ENCODE peak calls at places on chromosomes 11 and 22, in six cellular contexts. F, K, W, V, G and N are unnamed samples.

GRCh38 chr11:70353329-70353728 is 45.0 kb upstream of the CTTN start:
- DNase-seq in F (no peak), K (no peak), W (no peak), V (no peak), G (no peak), N (no peak)

GRCh38 chr22:29813563-29813962 is 24.5 kb downstream of the ASCC2 start:
- DNase-seq in F (no peak), K (no peak), W (no peak), V (no peak), G (no peak), N (no peak)

GRCh38 chr22:30294066-30294465 is 4.8 kb upstream of the CASTOR1 start:
- DNase-seq in F (no peak), K (no peak), W (no peak), V (no peak), G (no peak), N (no peak)

GRCh38 chr11:72544589-72544988 is 110.3 kb upstream of the CLPB start:
- DNase-seq in F (no peak), K (no peak), W (no peak), V (no peak), G (no peak), N (no peak)

GRCh38 chr22:23531966-23532735 is 47.9 kb downstream of the IGLL1 start:
- DNase-seq in F (no peak), K (no peak), W (no peak), V (no peak), G (no peak), N (no peak)

GRCh38 chr11:17607572-17608570 is 60.8 kb downstream of the OTOG start:
- DNase-seq in F (no peak), K (no peak), W (no peak), V (peak; percentile 85), G (no peak), N (no peak)

GRCh38 chr11:103944251-103944944 is 92.0 kb upstream of the DDI1 start:
- DNase-seq in F (no peak), K (no peak), W (no peak), V (no peak), G (no peak), N (no peak)

GRCh38 chr11:68342459-68343158 is 30.2 kb downstream of the LRP5 start:
- DNase-seq in F (peak; percentile 60), K (no peak), W (no peak), V (no peak), G (no peak), N (no peak)

GRCh38 chr22:32660292-32660691 is 141.2 kb upstream of the TIMP3 start:
- DNase-seq in F (peak; percentile 70), K (peak; percentile 78), W (peak; percentile 83), V (peak; percentile 90), G (no peak), N (peak; percentile 64)

GRCh38 chr11:66859686-66860448 is 3.0 kb downstream of the LRFN4 start:
- DNase-seq in F (no peak), K (no peak), W (no peak), V (no peak), G (no peak), N (no peak)

GRCh38 chr11:10659339-10660216 is 34.0 kb downstream of the IRAG1 start:
- DNase-seq in F (no peak), K (peak; percentile 85), W (peak; percentile 90), V (peak; percentile 89), G (peak; percentile 87), N (peak; percentile 76)

GRCh38 chr11:35082322-35083180 is 56.4 kb upstream of the CD44 start:
- DNase-seq in F (peak; percentile 51), K (peak; percentile 73), W (peak; percentile 81), V (peak; percentile 94), G (no peak), N (peak; percentile 94)

GRCh38 chr22:28180804-28181203 is 261.7 kb upstream of the PITPNB start:
- DNase-seq in F (no peak), K (peak; percentile 15), W (no peak), V (no peak), G (no peak), N (no peak)

GRCh38 chr22:30685178-30685577 is 9.5 kb upstream of the OSBP2 start:
- DNase-seq in F (no peak), K (no peak), W (no peak), V (no peak), G (no peak), N (no peak)

GRCh38 chr11:14417975-14418374 is 59.0 kb upstream of the RRAS2 start:
- DNase-seq in F (no peak), K (no peak), W (no peak), V (no peak), G (no peak), N (no peak)

GRCh38 chr11:773425-773824 is 3.9 kb downstream of the GATD1 start:
- DNase-seq in F (no peak), K (no peak), W (no peak), V (peak; percentile 73), G (no peak), N (no peak)

GRCh38 chr22:28799125-28799833 is 1.1 kb downstream of the XBP1 start:
- DNase-seq in F (no peak), K (peak; percentile 96), W (peak; percentile 85), V (peak; percentile 90), G (peak; percentile 83), N (peak; percentile 87)

GRCh38 chr22:44288951-44289350 is 23.8 kb downstream of the SHISAL1 start:
- DNase-seq in F (no peak), K (no peak), W (no peak), V (no peak), G (no peak), N (no peak)

GRCh38 chr11:95143106-95143681 is 53.5 kb downstream of the ENDOD1 start:
- DNase-seq in F (no peak), K (no peak), W (no peak), V (no peak), G (peak; percentile 30), N (no peak)

GRCh38 chr22:48651036-48651890 is 1176.4 kb downstream of the BRD1 start:
- DNase-seq in F (no peak), K (no peak), W (no peak), V (no peak), G (no peak), N (no peak)

GRCh38 chr22:37021710-37022482 is 2.4 kb downstream of the MPST start:
- DNase-seq in F (peak; percentile 62), K (peak; percentile 50), W (no peak), V (no peak), G (no peak), N (no peak)

GRCh38 chr11:30197869-30198268 is 32.9 kb upstream of the FSHB start:
- DNase-seq in F (no peak), K (no peak), W (no peak), V (no peak), G (no peak), N (no peak)

DNA sequence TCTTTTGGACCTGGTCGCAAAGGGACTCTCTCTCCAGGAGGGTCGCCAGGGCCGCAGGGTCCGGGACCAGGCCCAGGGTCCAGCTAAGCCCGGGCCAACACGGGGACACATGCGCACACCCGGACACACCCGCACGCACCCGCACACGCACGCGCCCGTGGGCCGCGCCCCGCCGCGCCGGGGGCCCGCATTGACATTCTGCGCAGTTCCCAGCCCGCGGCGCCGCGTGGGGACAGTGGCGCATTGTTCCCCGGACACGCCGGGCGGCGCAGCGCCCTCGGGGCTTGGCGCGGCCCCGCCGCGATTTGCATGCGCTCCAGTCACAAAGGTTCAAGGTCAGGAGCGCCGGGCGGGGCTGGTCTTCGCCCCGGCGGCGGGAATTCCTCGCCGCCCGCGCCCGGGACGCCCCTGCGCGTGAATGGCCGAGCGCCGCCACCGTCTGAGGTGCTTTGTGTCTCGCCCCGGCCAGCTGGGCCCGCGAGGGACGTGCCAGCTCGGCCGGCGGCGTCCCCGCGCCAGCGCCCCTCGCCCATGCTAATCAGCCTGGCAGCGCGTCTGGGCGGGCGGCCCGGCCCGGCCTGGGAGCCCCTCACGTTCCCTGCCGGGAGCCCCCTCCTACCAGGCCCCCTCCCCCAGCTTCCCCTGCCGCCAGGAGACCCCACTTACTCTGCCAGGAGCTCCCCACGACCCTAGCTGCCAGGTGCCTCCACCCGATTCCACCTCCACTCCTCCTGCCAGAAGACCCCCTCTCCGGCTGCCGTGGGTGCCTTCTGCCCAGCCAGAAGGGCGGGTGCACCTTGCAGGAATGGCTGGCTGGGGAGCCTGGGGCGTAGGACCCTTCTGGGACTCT is 50.5 kb upstream of the WNT7B start:
- DNase-seq in F (peak; percentile 76), K (no peak), W (peak; percentile 81), V (no peak), G (no peak), N (no peak)
- TF ChIP-seq CTCF in F (no peak), K (no peak), W (peak; percentile 25), V (no peak), G (no peak), N (peak; percentile 29)

GRCh38 chr11:124113890-124114289 is 1.4 kb upstream of the VWA5A start:
- DNase-seq in F (no peak), K (no peak), W (no peak), V (no peak), G (no peak), N (no peak)

GRCh38 chr11:124109377-124109776 is 5.9 kb upstream of the VWA5A start:
- DNase-seq in F (no peak), K (no peak), W (no peak), V (no peak), G (no peak), N (no peak)

GRCh38 chr11:124108158-124108557 is 7.1 kb upstream of the VWA5A start:
- DNase-seq in F (no peak), K (peak; percentile 60), W (no peak), V (no peak), G (no peak), N (no peak)
- TF ChIP-seq CTCF in F (no peak), K (peak; percentile 44), W (no peak), V (no peak), G (peak; percentile 29), N (peak; percentile 21)

GRCh38 chr11:118198370-118198769 is 21.9 kb upstream of the SCN2B start:
- DNase-seq in F (peak; percentile 83), K (peak; percentile 64), W (peak; percentile 73), V (peak; percentile 96), G (peak; percentile 23), N (peak; percentile 68)

GRCh38 chr11:118193910-118194566 is 17.6 kb upstream of the SCN2B start:
- DNase-seq in F (no peak), K (no peak), W (no peak), V (peak; percentile 83), G (no peak), N (no peak)

GRCh38 chr11:118200497-118200896 is 24.1 kb upstream of the SCN2B start:
- DNase-seq in F (no peak), K (no peak), W (no peak), V (peak; percentile 34), G (no peak), N (no peak)

GRCh38 chr11:118199135-118199534 is 22.7 kb upstream of the SCN2B start:
- DNase-seq in F (no peak), K (no peak), W (no peak), V (peak; percentile 32), G (no peak), N (no peak)

GRCh38 chr11:118194835-118195627 is 18.6 kb upstream of the SCN2B start:
- DNase-seq in F (peak; percentile 94), K (peak; percentile 76), W (peak; percentile 72), V (peak; percentile 93), G (peak; percentile 6), N (no peak)
- TF ChIP-seq CTCF in F (no peak), K (no peak), W (no peak), V (no peak), G (no peak), N (no peak)

GRCh38 chr11:120929664-120930154 is 94.2 kb upstream of the TBCEL start:
- DNase-seq in F (peak; percentile 36), K (peak; percentile 46), W (no peak), V (no peak), G (no peak), N (no peak)
- TF ChIP-seq CTCF in F (no peak), K (peak; percentile 54), W (no peak), V (no peak), G (peak; percentile 57), N (peak; percentile 85)